ENCODE peak calls at places on chromosome 16, in six cellular contexts. P, C, N, L, Y and K are unnamed samples.

GRCh38 chr16:24820522-24820921 is 25.2 kb upstream of the SLC5A11 start:
- DNase-seq in P (no peak), C (peak), N (no peak), L (no peak), Y (no peak), K (peak)

GRCh38 chr16:1941162-1941923 is 1.7 kb downstream of the MSRB1 start:
- DNase-seq in P (no peak), C (no peak), N (no peak), L (no peak), Y (peak), K (no peak)

GRCh38 chr16:69329369-69330285 is 761 bp downstream of the PDF start:
- DNase-seq in P (peak), C (peak), N (no peak), L (no peak), Y (no peak), K (no peak)

GRCh38 chr16:55559233-55559632 is 7.3 kb upstream of the CAPNS2 start:
- DNase-seq in P (no peak), C (peak), N (no peak), L (no peak), Y (no peak), K (no peak)

GRCh38 chr16:24309222-24309905 is 53.2 kb downstream of the CACNG3 start:
- DNase-seq in P (no peak), C (peak), N (no peak), L (no peak), Y (peak), K (peak)

GRCh38 chr16:73713301-73713700 is 583.3 kb upstream of the PSMD7 start:
- DNase-seq in P (no peak), C (no peak), N (no peak), L (no peak), Y (no peak), K (no peak)

GRCh38 chr16:68744744-68745280 is 7.7 kb downstream of the CDH1 start:
- DNase-seq in P (no peak), C (no peak), N (peak), L (no peak), Y (peak), K (peak)

GRCh38 chr16:78122774-78123315 is 23.4 kb downstream of the WWOX start:
- DNase-seq in P (peak), C (peak), N (peak), L (no peak), Y (peak), K (peak)

GRCh38 chr16:66619534-66620418 is 15.3 kb downstream of the CMTM3 start:
- DNase-seq in P (peak), C (no peak), N (no peak), L (no peak), Y (no peak), K (peak)

GRCh38 chr16:21663889-21664647 is at the start of gene OTOA:
- DNase-seq in P (no peak), C (no peak), N (no peak), L (no peak), Y (no peak), K (no peak)

GRCh38 chr16:14300631-14301149 is 229.6 kb downstream of the MRTFB start:
- DNase-seq in P (peak), C (peak), N (peak), L (no peak), Y (peak), K (peak)

GRCh38 chr16:52456368-52456767 is 90.6 kb downstream of the TOX3 start:
- DNase-seq in P (no peak), C (no peak), N (no peak), L (no peak), Y (peak), K (no peak)

GRCh38 chr16:81703177-81704155 is 75.6 kb upstream of the PLCG2 start:
- DNase-seq in P (no peak), C (peak), N (peak), L (no peak), Y (no peak), K (peak)

GRCh38 chr16:79897444-79898146 is 297.1 kb upstream of the MAF start:
- DNase-seq in P (peak), C (no peak), N (no peak), L (no peak), Y (peak), K (no peak)

GRCh38 chr16:57497121-57497520 is 10.8 kb upstream of the DOK4 start:
- DNase-seq in P (no peak), C (no peak), N (no peak), L (no peak), Y (no peak), K (no peak)

GRCh38 chr16:69820926-69821541 is 58.9 kb downstream of the WWP2 start:
- DNase-seq in P (no peak), C (no peak), N (no peak), L (no peak), Y (peak), K (no peak)

GRCh38 chr16:30974348-30974747 is 10.7 kb upstream of the HSD3B7 start:
- DNase-seq in P (no peak), C (no peak), N (no peak), L (no peak), Y (no peak), K (no peak)

GRCh38 chr16:30976486-30976885 is 8.5 kb upstream of the HSD3B7 start:
- DNase-seq in P (no peak), C (no peak), N (no peak), L (no peak), Y (no peak), K (no peak)

GRCh38 chr16:30969246-30969842 is 11.8 kb downstream of the SETD1A start:
- DNase-seq in P (no peak), C (no peak), N (no peak), L (no peak), Y (no peak), K (no peak)

GRCh38 chr16:30971298-30971697 is 13.7 kb upstream of the HSD3B7 start:
- DNase-seq in P (no peak), C (no peak), N (no peak), L (no peak), Y (no peak), K (no peak)

DNA sequence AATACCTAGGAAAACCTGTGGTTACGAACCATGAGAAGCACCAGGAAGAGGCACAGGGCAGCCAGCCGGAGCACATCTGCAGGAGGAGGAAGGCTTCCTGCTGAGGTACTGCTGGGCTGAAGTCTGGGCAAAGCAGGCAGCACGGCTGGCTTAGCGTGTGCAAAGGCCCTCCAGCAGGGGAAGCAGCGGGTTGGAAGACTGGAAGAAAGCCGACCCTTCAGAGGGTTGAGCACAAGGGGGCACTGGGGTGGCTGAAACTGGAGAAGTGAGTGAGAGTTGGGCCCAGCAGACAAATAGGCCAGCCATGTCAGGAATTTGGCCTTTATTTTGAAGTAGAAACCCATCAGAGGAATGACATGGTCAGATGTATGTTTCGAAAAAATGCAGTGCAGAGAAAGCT is 12.1 kb upstream of the HSD3B7 start:
- DNase-seq in P (no peak), C (no peak), N (peak), L (no peak), Y (peak), K (no peak)
- TF ChIP-seq MYC in P (no peak), C (no peak), N (no peak), L (no peak), Y (no peak), K (no peak)

GRCh38 chr16:19113577-19114358 is at the start of gene ITPRIPL2:
- DNase-seq in P (peak), C (peak), N (peak), L (no peak), Y (peak), K (peak)

GRCh38 chr16:19114359-19115147 is 789 bp downstream of the ITPRIPL2 start:
- DNase-seq in P (no peak), C (peak), N (peak), L (no peak), Y (no peak), K (no peak)

GRCh38 chr16:19118938-19119431 is 5.2 kb downstream of the ITPRIPL2 start:
- DNase-seq in P (peak), C (peak), N (peak), L (no peak), Y (no peak), K (peak)

GRCh38 chr16:19116711-19117449 is 3.1 kb downstream of the ITPRIPL2 start:
- DNase-seq in P (no peak), C (no peak), N (no peak), L (no peak), Y (no peak), K (peak)

DNA sequence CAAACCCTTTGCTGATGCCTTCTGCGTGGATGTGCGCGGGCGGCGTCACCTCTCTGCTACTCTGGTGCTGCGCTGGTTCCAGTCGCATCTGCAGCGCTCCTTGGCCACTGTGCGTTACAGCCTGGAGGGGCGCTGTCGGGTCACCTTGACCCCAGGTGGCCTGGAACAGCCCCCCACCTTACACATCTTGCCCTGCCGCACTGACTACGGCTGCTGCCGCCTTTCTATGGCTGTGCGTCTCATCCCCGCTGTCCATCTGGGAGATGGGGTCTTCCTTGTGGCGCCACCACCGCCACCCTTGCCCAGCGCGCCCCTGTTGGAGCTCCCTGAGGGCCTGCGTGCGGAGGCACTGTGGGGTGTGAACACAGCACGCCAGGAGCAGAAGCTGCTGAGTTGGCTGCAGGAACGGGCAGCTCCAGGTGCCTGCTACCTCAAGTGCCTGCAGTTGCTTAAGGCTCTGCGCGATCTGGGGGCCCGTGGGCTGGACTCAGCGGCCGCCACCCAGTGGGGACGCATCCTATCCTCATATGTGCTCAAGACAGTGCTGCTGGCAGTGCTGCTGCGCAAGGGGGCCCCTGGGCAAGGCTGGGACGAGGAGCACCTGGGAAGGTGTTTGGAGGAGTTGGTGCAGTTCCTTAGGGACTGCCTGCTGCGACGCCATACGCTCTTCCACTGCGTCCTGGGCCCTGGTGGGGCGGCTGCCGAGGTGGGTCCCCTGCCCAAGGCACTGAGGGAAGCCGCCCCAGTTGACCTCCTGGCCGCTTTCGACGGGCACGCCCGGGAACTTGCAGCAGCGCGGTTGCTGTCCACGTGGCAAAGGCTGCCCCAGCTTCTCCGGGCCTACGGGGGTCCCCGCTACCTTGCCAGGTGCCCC is 1.6 kb downstream of the ITPRIPL2 start:
- DNase-seq in P (no peak), C (no peak), N (no peak), L (no peak), Y (no peak), K (no peak)
- TF ChIP-seq CTCF in P (no peak), C (no peak), N (no peak), L (no peak), Y (peak), K (no peak)

GRCh38 chr16:67731071-67731810 is 12.1 kb upstream of the GFOD2 start:
- DNase-seq in P (no peak), C (no peak), N (no peak), L (no peak), Y (no peak), K (no peak)
- TF ChIP-seq MYC in P (no peak), C (no peak), N (no peak), L (no peak), Y (no peak), K (no peak)

DNA sequence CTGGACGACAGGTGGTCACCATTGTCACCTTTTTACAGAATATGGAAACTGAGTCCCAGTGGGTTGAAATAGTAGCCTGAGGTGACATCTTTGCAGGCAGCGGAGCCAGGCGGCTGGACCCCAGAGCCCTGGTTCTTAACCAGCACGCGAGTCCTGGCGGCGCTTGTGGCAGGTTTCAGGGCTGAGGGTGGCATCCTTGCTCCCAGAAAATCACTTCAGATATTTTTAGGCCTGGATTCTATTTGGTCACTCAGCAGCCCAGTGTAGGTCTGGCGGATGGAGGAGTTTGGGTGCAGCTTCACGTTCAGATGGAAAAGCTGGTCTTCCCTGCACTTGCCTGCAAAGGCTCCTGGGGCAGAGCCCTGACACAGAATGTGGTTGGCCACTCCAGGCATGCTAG is 354.0 kb downstream of the SNX29 start:
- DNase-seq in P (no peak), C (no peak), N (no peak), L (no peak), Y (no peak), K (no peak)
- TF ChIP-seq CTCF in P (no peak), C (no peak), N (no peak), L (no peak), Y (no peak), K (no peak)

GRCh38 chr16:27618140-27618539 is 68.2 kb downstream of the KATNIP start:
- DNase-seq in P (no peak), C (no peak), N (no peak), L (no peak), Y (no peak), K (no peak)

GRCh38 chr16:27620533-27620932 is 70.6 kb downstream of the KATNIP start:
- DNase-seq in P (no peak), C (no peak), N (no peak), L (no peak), Y (no peak), K (no peak)

GRCh38 chr16:27618611-27619380 is 68.9 kb downstream of the KATNIP start:
- DNase-seq in P (no peak), C (no peak), N (no peak), L (no peak), Y (peak), K (no peak)

DNA sequence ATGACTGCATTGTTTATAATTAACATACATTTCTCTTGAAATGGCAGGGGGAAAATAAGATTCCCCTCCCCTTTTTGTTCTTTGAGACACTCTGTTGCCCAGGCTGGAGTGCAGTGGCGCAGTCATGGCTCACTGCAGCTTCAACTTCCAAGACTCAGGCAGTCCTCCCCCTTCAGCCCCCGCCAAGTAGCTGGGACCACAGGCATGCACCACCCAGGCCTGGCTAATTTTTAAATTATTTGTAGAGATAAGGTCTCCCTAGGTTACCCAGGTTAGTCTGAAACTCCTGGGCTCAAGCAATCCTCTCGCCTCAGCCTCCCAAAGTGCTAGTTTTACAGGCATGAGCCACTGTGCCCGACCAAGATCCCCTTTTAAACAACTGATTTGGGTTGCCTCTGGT is 67.7 kb downstream of the KATNIP start:
- DNase-seq in P (no peak), C (no peak), N (no peak), L (no peak), Y (no peak), K (no peak)
- TF ChIP-seq MYC in P (no peak), C (no peak), N (no peak), L (no peak), Y (no peak), K (no peak)

GRCh38 chr16:54076006-54076504 is 210.5 kb downstream of the IRX3 start:
- DNase-seq in P (no peak), C (no peak), N (no peak), L (no peak), Y (no peak), K (no peak)
- TF ChIP-seq CTCF in P (no peak), C (no peak), N (no peak), L (no peak), Y (no peak), K (no peak)

DNA sequence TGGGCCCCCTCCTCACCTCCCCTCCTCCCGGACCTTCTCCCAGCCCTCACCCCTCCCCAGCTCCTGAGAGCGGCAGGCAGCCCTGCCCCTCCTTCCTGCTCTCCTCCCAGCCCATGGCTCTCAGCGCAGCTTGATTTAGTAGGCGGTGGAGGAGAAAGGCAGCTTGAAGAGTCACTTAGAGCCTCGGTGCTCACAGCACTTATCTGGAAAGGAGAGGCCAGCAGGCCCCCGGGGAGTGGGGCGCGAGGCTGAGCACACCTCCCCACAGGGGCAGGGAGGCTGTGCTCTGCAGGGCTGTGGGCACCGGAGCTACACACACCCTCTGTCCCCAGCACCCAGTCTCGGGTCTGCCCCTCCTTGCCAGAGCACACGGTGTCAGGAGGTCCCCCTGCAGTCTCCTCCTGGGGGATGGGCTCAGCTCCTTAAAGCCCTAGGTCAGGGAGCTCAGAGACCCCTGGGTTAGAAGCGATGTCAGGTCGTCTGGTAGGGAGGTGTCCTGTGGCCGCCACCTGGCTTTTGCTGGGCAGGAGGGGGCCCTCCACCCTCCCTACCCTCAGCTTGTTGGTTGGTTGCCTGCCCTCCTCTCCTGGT is 151.2 kb upstream of the GSE1 start:
- DNase-seq in P (peak), C (no peak), N (no peak), L (no peak), Y (no peak), K (peak)
- TF ChIP-seq MYC in P (peak), C (no peak), N (no peak), L (no peak), Y (no peak), K (no peak)

DNA sequence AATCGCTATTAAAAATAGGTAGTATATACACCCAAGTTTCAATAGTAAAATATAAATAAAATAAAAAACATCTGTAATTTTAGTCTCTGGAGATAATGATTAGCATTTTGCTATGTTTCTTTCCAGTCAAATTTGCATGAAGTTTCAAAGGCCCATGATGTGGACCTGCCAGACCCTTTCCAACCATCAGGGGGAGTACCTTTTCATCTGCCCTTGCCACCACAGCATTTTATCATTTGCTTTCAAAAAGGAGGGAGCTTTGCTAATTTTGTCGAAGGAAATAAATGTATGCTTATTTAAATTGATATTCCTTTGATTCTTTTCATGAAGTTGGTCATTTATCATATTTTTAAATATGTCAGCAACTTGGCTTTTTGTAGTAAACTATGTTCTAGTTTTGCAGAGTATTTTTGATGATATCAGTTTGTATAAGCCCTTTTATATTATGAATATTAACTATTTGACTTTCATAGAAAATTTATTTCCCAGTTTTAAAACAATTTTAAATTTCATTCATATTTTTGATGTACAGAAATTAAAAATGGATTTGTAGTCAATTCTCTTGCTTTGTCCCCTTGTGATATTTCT is 115.2 kb upstream of the NETO2 start:
- DNase-seq in P (peak), C (peak), N (peak), L (peak), Y (peak), K (peak)
- TF ChIP-seq CTCF in P (peak), C (peak), N (peak), L (peak), Y (peak), K (peak)